ENCODE peak calls at places on chromosome 20, in ten cellular contexts. One of them, this sample, is unnamed. For H3K4me1 and H3K9me3, the result is how much of the 10 kb centered on the place peaks cover.

GRCh38 chr20:63134201-63134612 is 81.7 kb downstream of the YTHDF1 start:
- DNase-seq in heart right ventricle: no peak
- DNase-seq in HCT116: no peak
- DNase-seq in lung: no peak
- DNase-seq in CD8-positive, alpha-beta T cell: no peak
- DNase-seq in psoas muscle: no peak
- DNase-seq in hepatocyte: no peak
- DNase-seq in transverse colon: no peak
- DNase-seq in IMR-90: no peak
- DNase-seq in effector memory CD4-positive, alpha-beta T cell: no peak
- DNase-seq in this sample: no peak

GRCh38 chr20:63359937-63360849 is 956 bp downstream of the CHRNA4 start:
- DNase-seq in heart right ventricle: no peak
- DNase-seq in HCT116: no peak
- DNase-seq in lung: no peak
- DNase-seq in CD8-positive, alpha-beta T cell: no peak
- DNase-seq in psoas muscle: no peak
- DNase-seq in hepatocyte: no peak
- DNase-seq in transverse colon: no peak
- DNase-seq in IMR-90: no peak
- DNase-seq in effector memory CD4-positive, alpha-beta T cell: no peak
- DNase-seq in this sample: no peak

GRCh38 chr20:37945034-37945660 is 42.2 kb downstream of the VSTM2L start:
- DNase-seq in heart right ventricle: no peak
- DNase-seq in HCT116: no peak
- DNase-seq in lung: no peak
- DNase-seq in CD8-positive, alpha-beta T cell: no peak
- DNase-seq in psoas muscle: no peak
- DNase-seq in hepatocyte: no peak
- DNase-seq in transverse colon: no peak
- DNase-seq in IMR-90: no peak
- DNase-seq in effector memory CD4-positive, alpha-beta T cell: no peak
- DNase-seq in this sample: no peak

GRCh38 chr20:50220093-50220893 is 29.7 kb downstream of the CEBPB start:
- DNase-seq in heart right ventricle: no peak
- DNase-seq in HCT116: no peak
- DNase-seq in lung: no peak
- DNase-seq in CD8-positive, alpha-beta T cell: no peak
- DNase-seq in psoas muscle: no peak
- DNase-seq in hepatocyte: no peak
- DNase-seq in transverse colon: no peak
- DNase-seq in IMR-90: no peak
- DNase-seq in effector memory CD4-positive, alpha-beta T cell: no peak
- DNase-seq in this sample: no peak

GRCh38 chr20:64159286-64159680 is 5.0 kb upstream of the MYT1 start:
- DNase-seq in heart right ventricle: no peak
- DNase-seq in HCT116: no peak
- DNase-seq in lung: no peak
- DNase-seq in CD8-positive, alpha-beta T cell: no peak
- DNase-seq in psoas muscle: no peak
- DNase-seq in hepatocyte: no peak
- DNase-seq in transverse colon: no peak
- DNase-seq in IMR-90: no peak
- DNase-seq in effector memory CD4-positive, alpha-beta T cell: no peak
- DNase-seq in this sample: no peak

GRCh38 chr20:11216451-11217314 is 542.9 kb upstream of the JAG1 start:
- DNase-seq in heart right ventricle: no peak
- DNase-seq in HCT116: no peak
- DNase-seq in lung: no peak
- DNase-seq in CD8-positive, alpha-beta T cell: no peak
- DNase-seq in psoas muscle: no peak
- DNase-seq in hepatocyte: peak
- DNase-seq in transverse colon: no peak
- DNase-seq in IMR-90: peak
- DNase-seq in effector memory CD4-positive, alpha-beta T cell: no peak
- DNase-seq in this sample: no peak

GRCh38 chr20:60928341-60928740 is 323.7 kb upstream of the CDH4 start:
- DNase-seq in heart right ventricle: no peak
- DNase-seq in HCT116: no peak
- DNase-seq in lung: no peak
- DNase-seq in CD8-positive, alpha-beta T cell: no peak
- DNase-seq in psoas muscle: no peak
- DNase-seq in hepatocyte: no peak
- DNase-seq in transverse colon: no peak
- DNase-seq in IMR-90: no peak
- DNase-seq in effector memory CD4-positive, alpha-beta T cell: no peak
- DNase-seq in this sample: no peak

GRCh38 chr20:64039293-64040160 is 3.5 kb downstream of the C20orf204 start:
- DNase-seq in heart right ventricle: no peak
- DNase-seq in HCT116: no peak
- DNase-seq in lung: no peak
- DNase-seq in CD8-positive, alpha-beta T cell: no peak
- DNase-seq in psoas muscle: no peak
- DNase-seq in hepatocyte: no peak
- DNase-seq in transverse colon: no peak
- DNase-seq in IMR-90: no peak
- DNase-seq in effector memory CD4-positive, alpha-beta T cell: no peak
- DNase-seq in this sample: no peak

GRCh38 chr20:53899351-53900167 is 170.8 kb downstream of the BCAS1 start:
- DNase-seq in heart right ventricle: no peak
- DNase-seq in HCT116: no peak
- DNase-seq in lung: peak
- DNase-seq in CD8-positive, alpha-beta T cell: peak
- DNase-seq in psoas muscle: peak
- DNase-seq in hepatocyte: no peak
- DNase-seq in transverse colon: peak
- DNase-seq in IMR-90: peak
- DNase-seq in effector memory CD4-positive, alpha-beta T cell: peak
- DNase-seq in this sample: no peak

GRCh38 chr20:53971096-53971683 is 99.2 kb downstream of the BCAS1 start:
- DNase-seq in heart right ventricle: no peak
- DNase-seq in HCT116: no peak
- DNase-seq in lung: no peak
- DNase-seq in CD8-positive, alpha-beta T cell: no peak
- DNase-seq in psoas muscle: no peak
- DNase-seq in hepatocyte: no peak
- DNase-seq in transverse colon: no peak
- DNase-seq in IMR-90: no peak
- DNase-seq in effector memory CD4-positive, alpha-beta T cell: no peak
- DNase-seq in this sample: no peak

GRCh38 chr20:17964632-17965031 is 4.0 kb downstream of the SNX5 start:
- DNase-seq in heart right ventricle: no peak
- DNase-seq in HCT116: no peak
- DNase-seq in lung: no peak
- DNase-seq in CD8-positive, alpha-beta T cell: no peak
- DNase-seq in psoas muscle: no peak
- DNase-seq in hepatocyte: no peak
- DNase-seq in transverse colon: no peak
- DNase-seq in IMR-90: no peak
- DNase-seq in effector memory CD4-positive, alpha-beta T cell: no peak
- DNase-seq in this sample: no peak

GRCh38 chr20:8095648-8096572 is 36.2 kb upstream of the PLCB1 start:
- DNase-seq in heart right ventricle: no peak
- DNase-seq in HCT116: no peak
- DNase-seq in lung: no peak
- DNase-seq in CD8-positive, alpha-beta T cell: no peak
- DNase-seq in psoas muscle: no peak
- DNase-seq in hepatocyte: no peak
- DNase-seq in transverse colon: no peak
- DNase-seq in IMR-90: peak
- DNase-seq in effector memory CD4-positive, alpha-beta T cell: no peak
- DNase-seq in this sample: no peak

GRCh38 chr20:47535088-47535487 is 33.4 kb downstream of the NCOA3 start:
- DNase-seq in heart right ventricle: no peak
- DNase-seq in HCT116: no peak
- DNase-seq in lung: no peak
- DNase-seq in CD8-positive, alpha-beta T cell: no peak
- DNase-seq in psoas muscle: no peak
- DNase-seq in hepatocyte: no peak
- DNase-seq in transverse colon: no peak
- DNase-seq in IMR-90: no peak
- DNase-seq in effector memory CD4-positive, alpha-beta T cell: no peak
- DNase-seq in this sample: no peak

GRCh38 chr20:63206878-63207277 is 9.1 kb downstream of the YTHDF1 start:
- DNase-seq in heart right ventricle: no peak
- DNase-seq in HCT116: no peak
- DNase-seq in lung: no peak
- DNase-seq in CD8-positive, alpha-beta T cell: no peak
- DNase-seq in psoas muscle: no peak
- DNase-seq in hepatocyte: no peak
- DNase-seq in transverse colon: no peak
- DNase-seq in IMR-90: peak
- DNase-seq in effector memory CD4-positive, alpha-beta T cell: no peak
- DNase-seq in this sample: no peak

GRCh38 chr20:62625921-62626547 is 16.3 kb upstream of the SLCO4A1 start:
- DNase-seq in heart right ventricle: no peak
- DNase-seq in HCT116: no peak
- DNase-seq in lung: no peak
- DNase-seq in CD8-positive, alpha-beta T cell: no peak
- DNase-seq in psoas muscle: no peak
- DNase-seq in hepatocyte: no peak
- DNase-seq in transverse colon: no peak
- DNase-seq in IMR-90: no peak
- DNase-seq in effector memory CD4-positive, alpha-beta T cell: no peak
- DNase-seq in this sample: no peak

GRCh38 chr20:58482416-58482815 is 32.8 kb downstream of the APCDD1L start:
- DNase-seq in heart right ventricle: no peak
- DNase-seq in HCT116: no peak
- DNase-seq in lung: no peak
- DNase-seq in CD8-positive, alpha-beta T cell: no peak
- DNase-seq in psoas muscle: no peak
- DNase-seq in hepatocyte: no peak
- DNase-seq in transverse colon: no peak
- DNase-seq in IMR-90: peak
- DNase-seq in effector memory CD4-positive, alpha-beta T cell: no peak
- DNase-seq in this sample: no peak

DNA sequence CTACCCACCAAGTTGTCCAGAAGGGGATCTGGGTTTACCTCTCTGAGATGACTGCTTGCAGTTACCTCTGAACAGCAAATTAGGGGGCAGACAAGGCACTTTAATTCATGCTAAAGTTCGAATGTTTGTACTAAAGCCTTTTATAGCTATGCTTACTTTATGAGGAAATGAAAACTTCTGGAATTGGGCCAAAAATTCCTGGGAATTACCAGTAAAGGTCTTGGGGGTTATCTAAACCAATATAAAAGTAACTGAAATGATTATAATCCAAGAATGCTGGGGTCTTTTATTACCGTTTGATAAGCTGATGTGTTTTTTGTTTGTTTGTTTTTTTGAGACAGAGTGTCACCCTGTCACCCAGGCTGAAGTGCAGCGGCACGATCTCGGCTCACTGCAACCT is 7.9 kb upstream of the LZTS3 start:
- DNase-seq in heart right ventricle: no peak
- DNase-seq in HCT116: no peak
- DNase-seq in lung: no peak
- DNase-seq in CD8-positive, alpha-beta T cell: no peak
- DNase-seq in psoas muscle: no peak
- DNase-seq in hepatocyte: no peak
- DNase-seq in transverse colon: no peak
- DNase-seq in IMR-90: no peak
- DNase-seq in effector memory CD4-positive, alpha-beta T cell: no peak
- DNase-seq in this sample: no peak
- H3K4me1 ChIP-seq in heart right ventricle: under half
- H3K4me1 ChIP-seq in HCT116: under half
- H3K4me1 ChIP-seq in lung: under half
- H3K4me1 ChIP-seq in CD8-positive, alpha-beta T cell: under half
- H3K4me1 ChIP-seq in psoas muscle: under half
- H3K4me1 ChIP-seq in hepatocyte: under half
- H3K4me1 ChIP-seq in transverse colon: under half
- H3K4me1 ChIP-seq in IMR-90: under half
- H3K4me1 ChIP-seq in effector memory CD4-positive, alpha-beta T cell: under half
- H3K4me1 ChIP-seq in this sample: under half

GRCh38 chr20:13501500-13501899 is 137.2 kb downstream of the TASP1 start:
- DNase-seq in heart right ventricle: no peak
- DNase-seq in HCT116: no peak
- DNase-seq in lung: no peak
- DNase-seq in CD8-positive, alpha-beta T cell: no peak
- DNase-seq in psoas muscle: no peak
- DNase-seq in hepatocyte: no peak
- DNase-seq in transverse colon: no peak
- DNase-seq in IMR-90: no peak
- DNase-seq in effector memory CD4-positive, alpha-beta T cell: no peak
- DNase-seq in this sample: no peak
- H3K9me3 ChIP-seq in heart right ventricle: under half
- H3K9me3 ChIP-seq in HCT116: under half
- H3K9me3 ChIP-seq in lung: under half
- H3K9me3 ChIP-seq in CD8-positive, alpha-beta T cell: under half
- H3K9me3 ChIP-seq in psoas muscle: under half
- H3K9me3 ChIP-seq in hepatocyte: under half
- H3K9me3 ChIP-seq in transverse colon: under half
- H3K9me3 ChIP-seq in IMR-90: under half
- H3K9me3 ChIP-seq in effector memory CD4-positive, alpha-beta T cell: under half
- H3K9me3 ChIP-seq in this sample: half or more

DNA sequence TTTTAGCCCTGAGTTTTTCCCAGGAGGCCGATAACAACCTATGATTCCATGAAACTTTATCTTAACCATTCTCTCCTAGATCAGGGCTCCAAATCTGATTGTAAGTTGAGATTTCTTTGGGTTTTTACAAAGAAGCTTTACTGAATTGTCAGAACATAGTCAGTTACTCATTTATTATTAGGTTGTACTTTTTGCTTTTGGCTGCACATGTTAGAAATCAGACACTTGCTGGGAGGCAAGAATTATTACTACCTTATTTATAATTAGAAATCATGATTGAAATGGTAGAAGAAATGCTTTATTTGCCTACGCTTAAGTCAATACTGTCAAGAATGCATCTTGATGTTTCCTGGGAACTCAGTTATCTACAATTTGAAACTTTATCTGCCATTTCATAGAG is 63.3 kb downstream of the KCNS1 start:
- DNase-seq in heart right ventricle: no peak
- DNase-seq in HCT116: no peak
- DNase-seq in lung: no peak
- DNase-seq in CD8-positive, alpha-beta T cell: no peak
- DNase-seq in psoas muscle: no peak
- DNase-seq in hepatocyte: no peak
- DNase-seq in transverse colon: no peak
- DNase-seq in IMR-90: no peak
- DNase-seq in effector memory CD4-positive, alpha-beta T cell: no peak
- DNase-seq in this sample: no peak
- H3K4me1 ChIP-seq in heart right ventricle: under half
- H3K4me1 ChIP-seq in HCT116: under half
- H3K4me1 ChIP-seq in lung: under half
- H3K4me1 ChIP-seq in CD8-positive, alpha-beta T cell: half or more
- H3K4me1 ChIP-seq in psoas muscle: under half
- H3K4me1 ChIP-seq in hepatocyte: under half
- H3K4me1 ChIP-seq in transverse colon: under half
- H3K4me1 ChIP-seq in IMR-90: under half
- H3K4me1 ChIP-seq in effector memory CD4-positive, alpha-beta T cell: under half
- H3K4me1 ChIP-seq in this sample: under half

DNA sequence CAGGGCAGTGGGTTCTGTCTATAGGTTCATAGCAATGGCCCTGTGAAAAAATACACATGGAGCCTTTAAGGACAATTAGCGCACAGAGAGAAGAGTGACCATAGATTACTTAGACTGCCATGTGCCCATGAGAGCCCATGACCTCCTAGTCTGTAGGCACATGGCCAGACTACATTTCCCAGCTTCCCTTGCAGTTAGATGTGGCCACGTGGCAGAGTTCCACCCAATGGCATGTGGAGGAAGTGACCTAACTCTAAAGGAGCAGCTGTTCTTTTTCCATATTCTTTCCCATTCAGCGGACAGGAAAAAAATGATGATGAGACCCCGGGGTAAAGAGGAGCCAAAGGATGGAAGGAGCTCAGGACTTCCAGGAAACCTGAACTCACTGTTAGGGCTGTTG is 116.7 kb downstream of the CBLN4 start:
- DNase-seq in heart right ventricle: no peak
- DNase-seq in HCT116: no peak
- DNase-seq in lung: no peak
- DNase-seq in CD8-positive, alpha-beta T cell: no peak
- DNase-seq in psoas muscle: no peak
- DNase-seq in hepatocyte: no peak
- DNase-seq in transverse colon: no peak
- DNase-seq in IMR-90: no peak
- DNase-seq in effector memory CD4-positive, alpha-beta T cell: no peak
- DNase-seq in this sample: no peak
- H3K9me3 ChIP-seq in heart right ventricle: under half
- H3K9me3 ChIP-seq in HCT116: under half
- H3K9me3 ChIP-seq in lung: under half
- H3K9me3 ChIP-seq in CD8-positive, alpha-beta T cell: under half
- H3K9me3 ChIP-seq in psoas muscle: under half
- H3K9me3 ChIP-seq in hepatocyte: under half
- H3K9me3 ChIP-seq in transverse colon: under half
- H3K9me3 ChIP-seq in IMR-90: under half
- H3K9me3 ChIP-seq in effector memory CD4-positive, alpha-beta T cell: under half
- H3K9me3 ChIP-seq in this sample: under half

This sample was measured in left ventricle myocardium inferior.